ENCODE peak calls at places on chromosomes 3 and 15, in five cellular contexts. One of them, this sample, is unnamed.

GRCh38 chr3:14286887-14287496 is 108.4 kb downstream of the LSM3 start:
- DNase-seq in uterus: no peak
- DNase-seq in AG10803: no peak
- DNase-seq in NB4: no peak
- DNase-seq in CD8-positive, alpha-beta T cell: no peak
- DNase-seq in this sample: no peak

GRCh38 chr3:73605388-73605787 is 19.4 kb downstream of the PDZRN3 start:
- DNase-seq in uterus: no peak
- DNase-seq in AG10803: peak; percentile 96
- DNase-seq in NB4: no peak
- DNase-seq in CD8-positive, alpha-beta T cell: no peak
- DNase-seq in this sample: no peak

GRCh38 chr15:68616397-68616796 is 37.6 kb downstream of the CORO2B start:
- DNase-seq in uterus: no peak
- DNase-seq in AG10803: no peak
- DNase-seq in NB4: peak; percentile 34
- DNase-seq in CD8-positive, alpha-beta T cell: no peak
- DNase-seq in this sample: no peak

GRCh38 chr15:100457201-100457600 is 71.5 kb downstream of the CERS3 start:
- DNase-seq in uterus: no peak
- DNase-seq in AG10803: peak; percentile 3
- DNase-seq in NB4: no peak
- DNase-seq in CD8-positive, alpha-beta T cell: no peak
- DNase-seq in this sample: no peak

GRCh38 chr3:14460342-14461005 is 58.1 kb downstream of the SLC6A6 start:
- DNase-seq in uterus: peak; percentile 73
- DNase-seq in AG10803: peak; percentile 98
- DNase-seq in NB4: no peak
- DNase-seq in CD8-positive, alpha-beta T cell: no peak
- DNase-seq in this sample: no peak

GRCh38 chr3:108225221-108225620 is 3.0 kb upstream of the IFT57 start:
- DNase-seq in uterus: no peak
- DNase-seq in AG10803: no peak
- DNase-seq in NB4: peak; percentile 5
- DNase-seq in CD8-positive, alpha-beta T cell: no peak
- DNase-seq in this sample: no peak

GRCh38 chr15:91136386-91136923 is 36.4 kb downstream of the SV2B start:
- DNase-seq in uterus: no peak
- DNase-seq in AG10803: no peak
- DNase-seq in NB4: no peak
- DNase-seq in CD8-positive, alpha-beta T cell: no peak
- DNase-seq in this sample: no peak

GRCh38 chr15:42704492-42704926 is 32.4 kb downstream of the CDAN1 start:
- DNase-seq in uterus: peak; percentile 46
- DNase-seq in AG10803: peak; percentile 65
- DNase-seq in NB4: peak; percentile 77
- DNase-seq in CD8-positive, alpha-beta T cell: peak; percentile 59
- DNase-seq in this sample: peak; percentile 49

GRCh38 chr3:123871946-123872345 is 12.2 kb downstream of the MYLK start:
- DNase-seq in uterus: no peak
- DNase-seq in AG10803: no peak
- DNase-seq in NB4: no peak
- DNase-seq in CD8-positive, alpha-beta T cell: no peak
- DNase-seq in this sample: no peak

GRCh38 chr3:69276884-69277283 is 109.0 kb downstream of the FRMD4B start:
- DNase-seq in uterus: no peak
- DNase-seq in AG10803: no peak
- DNase-seq in NB4: no peak
- DNase-seq in CD8-positive, alpha-beta T cell: no peak
- DNase-seq in this sample: no peak

GRCh38 chr3:57892423-57892822 is 115.8 kb upstream of the FLNB start:
- DNase-seq in uterus: no peak
- DNase-seq in AG10803: peak; percentile 9
- DNase-seq in NB4: no peak
- DNase-seq in CD8-positive, alpha-beta T cell: no peak
- DNase-seq in this sample: no peak

GRCh38 chr3:113948015-113948917 is 453 bp downstream of the ZDHHC23 start:
- DNase-seq in uterus: no peak
- DNase-seq in AG10803: no peak
- DNase-seq in NB4: peak; percentile 25
- DNase-seq in CD8-positive, alpha-beta T cell: peak; percentile 19
- DNase-seq in this sample: no peak

GRCh38 chr15:96066852-96067490 is 263.5 kb upstream of the NR2F2 start:
- DNase-seq in uterus: no peak
- DNase-seq in AG10803: no peak
- DNase-seq in NB4: peak; percentile 83
- DNase-seq in CD8-positive, alpha-beta T cell: no peak
- DNase-seq in this sample: no peak

GRCh38 chr3:10286596-10287295 is 6.0 kb downstream of the GHRL start:
- DNase-seq in uterus: no peak
- DNase-seq in AG10803: peak; percentile 11
- DNase-seq in NB4: no peak
- DNase-seq in CD8-positive, alpha-beta T cell: no peak
- DNase-seq in this sample: no peak

GRCh38 chr3:125374501-125374995 is 577 bp downstream of the ZNF148 start:
- DNase-seq in uterus: no peak
- DNase-seq in AG10803: peak; percentile 43
- DNase-seq in NB4: peak; percentile 70
- DNase-seq in CD8-positive, alpha-beta T cell: peak; percentile 59
- DNase-seq in this sample: no peak

GRCh38 chr3:175198991-175199390 is 339.9 kb downstream of the NAALADL2 start:
- DNase-seq in uterus: no peak
- DNase-seq in AG10803: no peak
- DNase-seq in NB4: no peak
- DNase-seq in CD8-positive, alpha-beta T cell: no peak
- DNase-seq in this sample: no peak

GRCh38 chr15:31332020-31332680 is 5.5 kb downstream of the KLF13 start:
- DNase-seq in uterus: no peak
- DNase-seq in AG10803: no peak
- DNase-seq in NB4: peak; percentile 61
- DNase-seq in CD8-positive, alpha-beta T cell: no peak
- DNase-seq in this sample: no peak

GRCh38 chr3:72273615-72274014 is 488.7 kb upstream of the PROK2 start:
- DNase-seq in uterus: no peak
- DNase-seq in AG10803: peak; percentile 97
- DNase-seq in NB4: no peak
- DNase-seq in CD8-positive, alpha-beta T cell: no peak
- DNase-seq in this sample: no peak

GRCh38 chr3:143975549-143976152 is 4.0 kb downstream of the DIPK2A start:
- DNase-seq in uterus: no peak
- DNase-seq in AG10803: peak; percentile 65
- DNase-seq in NB4: peak; percentile 61
- DNase-seq in CD8-positive, alpha-beta T cell: no peak
- DNase-seq in this sample: no peak

GRCh38 chr15:72312605-72313447 is 7.1 kb downstream of the CELF6 start:
- DNase-seq in uterus: peak; percentile 34
- DNase-seq in AG10803: peak; percentile 73
- DNase-seq in NB4: peak; percentile 69
- DNase-seq in CD8-positive, alpha-beta T cell: peak; percentile 60
- DNase-seq in this sample: peak; percentile 31

GRCh38 chr3:78875851-78876250 is 891.9 kb downstream of the ROBO1 start:
- DNase-seq in uterus: no peak
- DNase-seq in AG10803: no peak
- DNase-seq in NB4: no peak
- DNase-seq in CD8-positive, alpha-beta T cell: no peak
- DNase-seq in this sample: no peak

GRCh38 chr15:74387988-74388955 is 20.8 kb upstream of the CYP11A1 start:
- DNase-seq in uterus: no peak
- DNase-seq in AG10803: no peak
- DNase-seq in NB4: no peak
- DNase-seq in CD8-positive, alpha-beta T cell: no peak
- DNase-seq in this sample: no peak

GRCh38 chr3:8822141-8822540 is 52.7 kb upstream of the OXTR start:
- DNase-seq in uterus: no peak
- DNase-seq in AG10803: peak; percentile 40
- DNase-seq in NB4: no peak
- DNase-seq in CD8-positive, alpha-beta T cell: no peak
- DNase-seq in this sample: no peak

GRCh38 chr15:60530168-60530567 is 51.2 kb upstream of the ICE2 start:
- DNase-seq in uterus: no peak
- DNase-seq in AG10803: no peak
- DNase-seq in NB4: no peak
- DNase-seq in CD8-positive, alpha-beta T cell: no peak
- DNase-seq in this sample: no peak

GRCh38 chr3:30355622-30356021 is 250.8 kb upstream of the TGFBR2 start:
- DNase-seq in uterus: no peak
- DNase-seq in AG10803: peak; percentile 48
- DNase-seq in NB4: peak; percentile 27
- DNase-seq in CD8-positive, alpha-beta T cell: no peak
- DNase-seq in this sample: no peak

GRCh38 chr3:24271228-24271627 is 223.4 kb downstream of the THRB start:
- DNase-seq in uterus: no peak
- DNase-seq in AG10803: no peak
- DNase-seq in NB4: no peak
- DNase-seq in CD8-positive, alpha-beta T cell: no peak
- DNase-seq in this sample: no peak

GRCh38 chr3:1214928-1215327 is 122.1 kb downstream of the CNTN6 start:
- DNase-seq in uterus: no peak
- DNase-seq in AG10803: no peak
- DNase-seq in NB4: no peak
- DNase-seq in CD8-positive, alpha-beta T cell: no peak
- DNase-seq in this sample: no peak

GRCh38 chr3:185943363-185944106 is 5.7 kb upstream of the TRA2B start:
- DNase-seq in uterus: peak; percentile 85
- DNase-seq in AG10803: peak; percentile 76
- DNase-seq in NB4: peak; percentile 92
- DNase-seq in CD8-positive, alpha-beta T cell: peak; percentile 81
- DNase-seq in this sample: peak; percentile 70
- H3K4me3 ChIP-seq in uterus: no peak overlapping the region
- H3K4me3 ChIP-seq in AG10803: no peak overlapping the region
- H3K4me3 ChIP-seq in NB4: peak overlapping the region; percentile 39
- H3K4me3 ChIP-seq in CD8-positive, alpha-beta T cell: no peak overlapping the region
- H3K4me3 ChIP-seq in this sample: no peak overlapping the region

GRCh38 chr3:54324069-54324468 is 201.7 kb downstream of the CACNA2D3 start:
- DNase-seq in uterus: no peak
- DNase-seq in AG10803: no peak
- DNase-seq in NB4: no peak
- DNase-seq in CD8-positive, alpha-beta T cell: no peak
- DNase-seq in this sample: no peak
- TF ChIP-seq CTCF in uterus: no peak
- TF ChIP-seq CTCF in AG10803: no peak
- TF ChIP-seq CTCF in NB4: no peak
- TF ChIP-seq CTCF in CD8-positive, alpha-beta T cell: no peak
- TF ChIP-seq CTCF in this sample: no peak

DNA sequence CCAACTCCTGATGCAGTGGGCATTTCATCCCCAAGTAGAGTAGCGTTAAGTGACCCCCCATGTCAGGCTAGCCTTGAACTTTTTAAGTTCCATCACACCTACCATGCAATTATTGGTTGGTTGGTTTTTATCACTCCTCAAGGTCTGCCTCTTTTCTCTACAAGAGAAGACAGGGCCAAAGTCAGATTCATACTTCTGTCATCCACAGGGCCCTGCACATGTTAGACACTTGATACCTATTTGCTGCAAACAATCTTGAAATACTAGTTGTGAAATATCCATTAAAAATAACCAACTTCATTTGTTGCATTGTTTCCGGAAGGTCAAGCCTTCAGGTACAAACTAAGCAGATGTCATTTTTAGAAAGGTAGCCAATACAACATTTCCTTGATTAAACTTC is 1.2 kb downstream of the CMSS1 start:
- DNase-seq in uterus: no peak
- DNase-seq in AG10803: no peak
- DNase-seq in NB4: no peak
- DNase-seq in CD8-positive, alpha-beta T cell: no peak
- DNase-seq in this sample: no peak
- H3K4me3 ChIP-seq in uterus: peak overlapping the region; percentile 83
- H3K4me3 ChIP-seq in AG10803: no peak overlapping the region
- H3K4me3 ChIP-seq in NB4: peak overlapping the region; percentile 87
- H3K4me3 ChIP-seq in CD8-positive, alpha-beta T cell: peak overlapping the region; percentile 55
- H3K4me3 ChIP-seq in this sample: peak overlapping the region; percentile 71

GRCh38 chr3:52053307-52054304 is 2.8 kb downstream of the DUSP7 start:
- DNase-seq in uterus: peak; percentile 55
- DNase-seq in AG10803: no peak
- DNase-seq in NB4: peak; percentile 76
- DNase-seq in CD8-positive, alpha-beta T cell: peak; percentile 43
- DNase-seq in this sample: no peak
- TF ChIP-seq CTCF in uterus: peak; percentile 44
- TF ChIP-seq CTCF in AG10803: peak; percentile 23
- TF ChIP-seq CTCF in NB4: peak; percentile 29
- TF ChIP-seq CTCF in CD8-positive, alpha-beta T cell: no peak
- TF ChIP-seq CTCF in this sample: peak; percentile 47

DNA sequence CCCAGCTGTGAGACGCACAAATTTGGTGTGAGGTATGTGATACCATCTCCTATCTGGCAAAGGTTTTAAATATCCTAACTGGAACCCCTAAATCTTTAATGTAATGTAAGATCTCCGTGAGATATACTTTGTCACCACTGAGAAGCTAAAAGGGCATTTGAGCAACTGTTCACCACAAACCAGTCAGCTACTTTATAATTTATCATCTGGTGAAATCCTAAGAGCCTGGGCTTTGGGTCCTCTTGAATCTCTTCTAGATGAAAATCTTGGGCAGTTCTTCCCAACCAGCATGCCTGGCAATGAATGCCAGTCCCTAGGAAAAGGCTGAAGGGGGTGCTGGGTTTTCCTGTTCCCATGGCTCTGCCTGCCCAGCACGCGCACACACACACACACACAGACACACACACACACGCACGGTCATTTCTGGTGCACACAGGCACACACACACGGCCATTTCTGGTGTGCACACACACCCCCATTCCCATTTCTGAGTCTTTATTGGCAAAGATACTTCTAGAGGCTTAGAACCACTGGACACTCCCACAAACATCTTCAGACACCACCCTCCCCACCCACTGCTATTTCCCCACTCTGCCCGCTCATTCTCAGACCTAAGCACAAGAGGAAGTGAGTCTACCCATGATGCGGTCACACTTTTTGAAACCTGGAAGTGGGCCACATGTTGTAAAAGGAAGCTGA is 72.6 kb downstream of the MYO1E start:
- DNase-seq in uterus: peak; percentile 69
- DNase-seq in AG10803: peak; percentile 98
- DNase-seq in NB4: peak; percentile 95
- DNase-seq in CD8-positive, alpha-beta T cell: peak; percentile 79
- DNase-seq in this sample: peak; percentile 97
- H3K4me3 ChIP-seq in uterus: no peak overlapping the region
- H3K4me3 ChIP-seq in AG10803: peak overlapping the region; percentile 10
- H3K4me3 ChIP-seq in NB4: no peak overlapping the region
- H3K4me3 ChIP-seq in CD8-positive, alpha-beta T cell: peak overlapping the region; percentile 13
- H3K4me3 ChIP-seq in this sample: peak overlapping the region; percentile 5

DNA sequence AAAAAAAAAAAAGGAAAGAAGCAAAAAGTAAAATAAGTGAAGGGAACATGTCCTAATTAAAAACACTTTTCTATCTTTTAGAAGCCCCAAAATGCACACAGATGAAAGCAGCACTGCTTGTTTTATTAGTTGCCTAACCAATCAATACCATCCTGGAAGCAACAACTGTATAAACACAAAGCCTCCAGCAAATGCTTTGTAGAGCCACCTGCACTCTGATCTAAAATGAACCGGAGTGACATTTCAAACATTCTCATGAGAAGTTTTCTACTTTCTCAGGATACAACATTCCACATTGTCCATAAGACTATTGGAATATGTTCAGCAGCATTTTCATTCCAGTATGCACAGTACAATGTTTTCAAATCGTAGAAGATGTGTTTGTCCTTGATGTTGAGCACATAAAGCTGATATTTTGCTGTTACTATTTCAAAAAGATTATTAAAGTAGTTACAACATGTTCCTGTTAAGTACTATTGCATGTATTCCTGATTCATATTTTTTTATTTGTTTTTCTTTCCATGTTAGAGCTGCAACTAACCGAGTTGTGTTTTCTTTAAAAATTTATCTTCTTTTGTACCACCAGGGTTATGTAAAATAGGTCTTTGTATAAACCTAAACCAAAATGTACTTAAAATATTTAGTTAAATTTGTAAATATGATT is 50.3 kb upstream of the PLSCR5 start:
- DNase-seq in uterus: no peak
- DNase-seq in AG10803: no peak
- DNase-seq in NB4: no peak
- DNase-seq in CD8-positive, alpha-beta T cell: no peak
- DNase-seq in this sample: no peak
- TF ChIP-seq CTCF in uterus: no peak
- TF ChIP-seq CTCF in AG10803: no peak
- TF ChIP-seq CTCF in NB4: no peak
- TF ChIP-seq CTCF in CD8-positive, alpha-beta T cell: no peak
- TF ChIP-seq CTCF in this sample: no peak

This sample was measured in GM12864.